ENCODE peak calls at places on chromosomes 11 and 22, in ten cellular contexts. P is mucosa of descending colon, D is cardiac muscle cell, A is neural progenitor cell, K is adrenal gland, C is right lobe of liver, E is H7, O is adipocyte, V is neuronal stem cell, B is lower lobe of right lung. F is an unnamed sample.
A peak's percentile ranks its signal among the peaks of the same experiment; 100 is the strongest.

GRCh38 chr11:19370100-19370861 is 129.5 kb upstream of the E2F8 start:
- DNase-seq in V (no peak), P (no peak), D (peak; percentile 94), B (no peak), E (no peak), K (peak; percentile 34), C (no peak), O (peak; percentile 38), A (no peak), F (no peak)

GRCh38 chr11:128886401-128887119 is 4.6 kb upstream of the KCNJ5 start:
- DNase-seq in D (no peak), K (peak; percentile 27), V (no peak), B (no peak), A (peak; percentile 54), P (no peak), C (no peak), O (no peak), E (no peak), F (no peak)

GRCh38 chr22:38843716-38844660 is at the start of gene NPTXR:
- DNase-seq in O (peak; percentile 82), V (peak; percentile 54), B (peak; percentile 65), E (peak; percentile 97), D (peak; percentile 43), A (peak; percentile 89), C (no peak), P (peak; percentile 50), K (peak; percentile 71), F (peak; percentile 71)

GRCh38 chr22:31296258-31296657 is 4.0 kb upstream of the PIK3IP1 start:
- DNase-seq in C (no peak), B (no peak), P (no peak), A (no peak), D (peak; percentile 58), V (no peak), E (no peak), K (no peak), O (peak; percentile 34), F (no peak)

GRCh38 chr11:34624069-34624468 is 3.2 kb downstream of the EHF start:
- DNase-seq in E (no peak), V (no peak), D (no peak), O (no peak), A (no peak), P (peak; percentile 82), C (no peak), K (no peak), B (peak; percentile 71), F (no peak)

GRCh38 chr11:12673924-12674570 is at the start of gene TEAD1:
- DNase-seq in O (peak; percentile 98), B (peak; percentile 94), E (peak; percentile 98), P (peak; percentile 99), K (peak; percentile 98), D (peak; percentile 98), C (peak; percentile 98), V (peak; percentile 95), A (peak; percentile 98), F (peak; percentile 98)

GRCh38 chr11:46363455-46363920 is 16.2 kb downstream of the DGKZ start:
- DNase-seq in B (no peak), D (no peak), A (no peak), C (no peak), V (no peak), E (no peak), O (peak; percentile 30), P (no peak), K (peak; percentile 94), F (peak; percentile 87)

GRCh38 chr11:12682730-12683500 is 8.7 kb downstream of the TEAD1 start:
- DNase-seq in A (no peak), K (no peak), O (no peak), C (no peak), E (no peak), P (no peak), D (no peak), B (no peak), V (no peak), F (no peak)

GRCh38 chr22:31179345-31179744 is 19.4 kb downstream of the RNF185 start:
- DNase-seq in O (peak; percentile 81), E (no peak), P (peak; percentile 43), D (no peak), C (peak; percentile 72), A (no peak), B (no peak), K (no peak), V (no peak), F (no peak)

GRCh38 chr11:130022799-130023198 is 20.2 kb upstream of the PRDM10 start:
- DNase-seq in C (no peak), D (no peak), E (no peak), P (no peak), V (no peak), A (no peak), K (no peak), B (no peak), O (no peak), F (no peak)

GRCh38 chr11:10317281-10317755 is 12.4 kb downstream of the ADM start:
- DNase-seq in A (peak; percentile 90), D (no peak), P (no peak), B (no peak), O (peak; percentile 49), V (peak; percentile 65), E (no peak), C (no peak), K (no peak), F (no peak)

GRCh38 chr11:10317776-10318526 is 13.1 kb downstream of the ADM start:
- DNase-seq in P (no peak), O (no peak), E (no peak), V (no peak), K (no peak), C (no peak), A (peak; percentile 29), B (no peak), D (no peak), F (no peak)

GRCh38 chr11:10315083-10315482 is 10.2 kb downstream of the ADM start:
- DNase-seq in E (no peak), O (no peak), K (no peak), P (no peak), A (no peak), D (no peak), V (no peak), C (no peak), B (no peak), F (no peak)

GRCh38 chr11:10311802-10312201 is 6.9 kb downstream of the ADM start:
- DNase-seq in B (no peak), O (no peak), P (no peak), V (no peak), E (no peak), C (no peak), A (no peak), D (no peak), K (no peak), F (no peak)

GRCh38 chr11:10314199-10315072 is 9.6 kb downstream of the ADM start:
- DNase-seq in V (no peak), P (no peak), B (no peak), C (no peak), A (peak; percentile 35), K (peak; percentile 41), E (no peak), O (peak; percentile 68), D (peak; percentile 71), F (no peak)
- H3K4me3 ChIP-seq in V (no peak overlapping the region), P (no peak overlapping the region), B (no peak overlapping the region), C (no peak overlapping the region), A (no peak overlapping the region), K (no peak overlapping the region), E (no peak overlapping the region), O (no peak overlapping the region), D (no peak overlapping the region), F (no peak overlapping the region)

GRCh38 chr11:27447288-27447914 is 25.2 kb downstream of the LGR4 start:
- DNase-seq in A (no peak), V (no peak), O (no peak), P (no peak), D (peak; percentile 59), K (no peak), E (no peak), C (no peak), B (no peak), F (no peak)

GRCh38 chr11:27440090-27440489 is 32.5 kb downstream of the LGR4 start:
- DNase-seq in V (no peak), P (no peak), O (no peak), E (no peak), D (no peak), A (no peak), C (no peak), K (no peak), B (no peak), F (no peak)

GRCh38 chr11:27445625-27446024 is 27.0 kb downstream of the LGR4 start:
- DNase-seq in E (no peak), C (no peak), O (no peak), A (no peak), K (no peak), B (no peak), D (no peak), V (no peak), P (no peak), F (no peak)

GRCh38 chr11:27444801-27445215 is 27.8 kb downstream of the LGR4 start:
- DNase-seq in D (no peak), V (peak; percentile 81), B (no peak), K (no peak), O (no peak), P (no peak), E (peak; percentile 58), A (peak; percentile 93), C (no peak), F (no peak)

GRCh38 chr11:27443746-27444465 is 28.7 kb downstream of the LGR4 start:
- DNase-seq in O (no peak), A (peak; percentile 90), V (peak; percentile 89), B (no peak), E (peak; percentile 34), P (no peak), C (no peak), D (no peak), K (no peak), F (no peak)
- H3K4me3 ChIP-seq in O (no peak overlapping the region), A (peak overlapping the region; percentile 45), V (no peak overlapping the region), B (no peak overlapping the region), E (no peak overlapping the region), P (no peak overlapping the region), C (no peak overlapping the region), D (no peak overlapping the region), K (no peak overlapping the region), F (no peak overlapping the region)

GRCh38 chr11:117068303-117068860 is 29.8 kb downstream of the SIK3 start:
- DNase-seq in C (no peak), K (no peak), V (no peak), E (no peak), P (no peak), O (no peak), A (no peak), B (no peak), D (no peak), F (no peak)
- H3K4me3 ChIP-seq in C (no peak overlapping the region), K (no peak overlapping the region), V (no peak overlapping the region), E (no peak overlapping the region), P (no peak overlapping the region), O (no peak overlapping the region), A (no peak overlapping the region), B (no peak overlapping the region), D (no peak overlapping the region), F (no peak overlapping the region)

DNA sequence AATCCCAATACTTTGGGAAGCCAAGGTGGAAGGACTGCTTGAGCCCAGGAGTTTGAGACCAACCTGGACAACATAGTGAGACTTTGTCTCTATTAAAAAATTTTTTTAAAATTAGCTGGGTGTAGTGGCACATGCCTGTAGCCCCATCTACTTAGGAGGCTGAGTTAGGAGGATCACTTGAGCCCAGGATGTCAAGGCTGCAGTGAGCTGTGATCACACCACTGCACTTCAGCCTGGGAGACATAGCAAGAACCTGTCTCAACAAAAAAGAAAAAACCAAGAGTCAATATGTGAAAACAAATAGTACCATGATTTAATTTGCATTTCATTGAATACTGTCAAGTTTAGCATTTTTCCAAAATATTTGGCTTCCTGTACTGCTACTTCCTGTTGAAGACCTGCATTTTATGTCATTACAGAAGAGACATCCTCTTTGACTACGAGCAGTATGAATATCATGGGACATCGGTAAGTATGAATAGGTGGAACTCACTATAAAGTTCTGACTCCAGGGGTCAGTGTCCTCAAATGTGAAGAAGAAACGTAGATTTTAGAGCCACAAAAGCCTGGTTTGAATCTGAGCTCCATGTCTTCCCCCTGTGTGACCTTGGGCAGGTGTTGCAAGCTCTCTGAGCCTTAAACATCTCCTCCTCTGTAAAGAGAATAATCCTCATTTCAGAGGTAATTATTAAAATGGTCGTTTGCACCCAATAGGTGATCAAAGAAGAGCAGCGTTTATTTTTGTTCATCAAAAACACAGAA is 16.0 kb downstream of the CDC45 start:
- DNase-seq in D (peak; percentile 45), A (no peak), O (peak; percentile 25), K (no peak), V (no peak), E (no peak), P (no peak), B (no peak), C (no peak), F (no peak)
- H3K4me3 ChIP-seq in D (no peak overlapping the region), A (no peak overlapping the region), O (no peak overlapping the region), K (no peak overlapping the region), V (no peak overlapping the region), E (no peak overlapping the region), P (no peak overlapping the region), B (no peak overlapping the region), C (no peak overlapping the region), F (no peak overlapping the region)